ENCODE peak calls at places on chromosomes 2 and 18, in five cellular contexts. One of them, this sample, is unnamed.

GRCh38 chr18:34224423-34225217 is at the start of gene NOL4:
- DNase-seq in endothelial cell: peak
- DNase-seq in T-helper 17 cell: no peak
- DNase-seq in T-helper 2 cell: no peak
- DNase-seq in astrocyte of the cerebellum: peak
- DNase-seq in this sample: peak

GRCh38 chr2:201987426-201987825 is 46.2 kb upstream of the FZD7 start:
- DNase-seq in astrocyte of the cerebellum: peak
- DNase-seq in T-helper 2 cell: no peak
- DNase-seq in T-helper 17 cell: no peak
- DNase-seq in endothelial cell: no peak
- DNase-seq in this sample: no peak

GRCh38 chr2:191369034-191369433 is 123.8 kb downstream of the MYO1B start:
- DNase-seq in endothelial cell: no peak
- DNase-seq in astrocyte of the cerebellum: no peak
- DNase-seq in T-helper 2 cell: no peak
- DNase-seq in T-helper 17 cell: no peak
- DNase-seq in this sample: no peak

GRCh38 chr2:232629201-232629475 is 4.3 kb upstream of the EFHD1 start:
- DNase-seq in endothelial cell: no peak
- DNase-seq in astrocyte of the cerebellum: no peak
- DNase-seq in T-helper 17 cell: no peak
- DNase-seq in T-helper 2 cell: no peak
- DNase-seq in this sample: no peak

GRCh38 chr2:9071032-9071431 is 67.5 kb upstream of the MBOAT2 start:
- DNase-seq in astrocyte of the cerebellum: no peak
- DNase-seq in T-helper 2 cell: no peak
- DNase-seq in T-helper 17 cell: no peak
- DNase-seq in endothelial cell: no peak
- DNase-seq in this sample: no peak

GRCh38 chr18:63161032-63161727 is 158.4 kb downstream of the BCL2 start:
- DNase-seq in T-helper 2 cell: peak
- DNase-seq in endothelial cell: no peak
- DNase-seq in astrocyte of the cerebellum: no peak
- DNase-seq in T-helper 17 cell: peak
- DNase-seq in this sample: no peak

GRCh38 chr2:169362346-169363026 is at the start of gene LRP2:
- DNase-seq in T-helper 17 cell: peak
- DNase-seq in endothelial cell: peak
- DNase-seq in T-helper 2 cell: no peak
- DNase-seq in astrocyte of the cerebellum: no peak
- DNase-seq in this sample: peak

GRCh38 chr2:58131191-58132011 is 84.8 kb downstream of the VRK2 start:
- DNase-seq in endothelial cell: no peak
- DNase-seq in T-helper 17 cell: no peak
- DNase-seq in astrocyte of the cerebellum: no peak
- DNase-seq in T-helper 2 cell: no peak
- DNase-seq in this sample: no peak

GRCh38 chr2:64931536-64932326 is 57.5 kb upstream of the SLC1A4 start:
- DNase-seq in endothelial cell: no peak
- DNase-seq in astrocyte of the cerebellum: no peak
- DNase-seq in T-helper 17 cell: no peak
- DNase-seq in T-helper 2 cell: no peak
- DNase-seq in this sample: peak

GRCh38 chr18:48781990-48782368 is 168.8 kb downstream of the SMAD7 start:
- DNase-seq in T-helper 2 cell: no peak
- DNase-seq in endothelial cell: no peak
- DNase-seq in T-helper 17 cell: no peak
- DNase-seq in astrocyte of the cerebellum: no peak
- DNase-seq in this sample: no peak

GRCh38 chr18:8424917-8425725 is 184.1 kb upstream of the RAB12 start:
- DNase-seq in T-helper 17 cell: no peak
- DNase-seq in endothelial cell: no peak
- DNase-seq in T-helper 2 cell: no peak
- DNase-seq in astrocyte of the cerebellum: peak
- DNase-seq in this sample: no peak

GRCh38 chr2:147500229-147500628 is 344.6 kb upstream of the ACVR2A start:
- DNase-seq in astrocyte of the cerebellum: no peak
- DNase-seq in endothelial cell: no peak
- DNase-seq in T-helper 2 cell: no peak
- DNase-seq in T-helper 17 cell: no peak
- DNase-seq in this sample: no peak

GRCh38 chr2:30106543-30106942 is 40.3 kb upstream of the YPEL5 start:
- DNase-seq in T-helper 17 cell: no peak
- DNase-seq in astrocyte of the cerebellum: no peak
- DNase-seq in endothelial cell: no peak
- DNase-seq in T-helper 2 cell: no peak
- DNase-seq in this sample: no peak

GRCh38 chr2:20400306-20400705 is 46.6 kb upstream of the RHOB start:
- DNase-seq in endothelial cell: no peak
- DNase-seq in T-helper 17 cell: no peak
- DNase-seq in T-helper 2 cell: no peak
- DNase-seq in astrocyte of the cerebellum: no peak
- DNase-seq in this sample: no peak

GRCh38 chr2:88857951-88858406 is 166.5 kb downstream of the RPIA start:
- DNase-seq in endothelial cell: no peak
- DNase-seq in astrocyte of the cerebellum: peak
- DNase-seq in T-helper 17 cell: no peak
- DNase-seq in T-helper 2 cell: no peak
- DNase-seq in this sample: no peak

GRCh38 chr18:77108821-77109692 is 23.5 kb downstream of the MBP start:
- DNase-seq in T-helper 17 cell: no peak
- DNase-seq in T-helper 2 cell: no peak
- DNase-seq in endothelial cell: no peak
- DNase-seq in astrocyte of the cerebellum: no peak
- DNase-seq in this sample: no peak

GRCh38 chr2:156598563-156598962 is 162.4 kb downstream of the GPD2 start:
- DNase-seq in T-helper 2 cell: no peak
- DNase-seq in astrocyte of the cerebellum: no peak
- DNase-seq in T-helper 17 cell: no peak
- DNase-seq in endothelial cell: no peak
- DNase-seq in this sample: no peak

GRCh38 chr2:60794271-60794863 is 38.3 kb downstream of the PAPOLG start:
- DNase-seq in T-helper 2 cell: no peak
- DNase-seq in astrocyte of the cerebellum: peak
- DNase-seq in endothelial cell: no peak
- DNase-seq in T-helper 17 cell: no peak
- DNase-seq in this sample: no peak

GRCh38 chr2:5867045-5867444 is 174.9 kb downstream of the SOX11 start:
- DNase-seq in T-helper 2 cell: no peak
- DNase-seq in endothelial cell: no peak
- DNase-seq in T-helper 17 cell: no peak
- DNase-seq in astrocyte of the cerebellum: no peak
- DNase-seq in this sample: no peak

GRCh38 chr2:233117811-233118480 is 57.8 kb downstream of the INPP5D start:
- DNase-seq in T-helper 2 cell: no peak
- DNase-seq in T-helper 17 cell: no peak
- DNase-seq in astrocyte of the cerebellum: no peak
- DNase-seq in endothelial cell: no peak
- DNase-seq in this sample: no peak

GRCh38 chr2:8169443-8169842 is 512.4 kb upstream of the ID2 start:
- DNase-seq in endothelial cell: no peak
- DNase-seq in T-helper 2 cell: no peak
- DNase-seq in T-helper 17 cell: no peak
- DNase-seq in astrocyte of the cerebellum: peak
- DNase-seq in this sample: no peak